ENCODE peak calls at places on chromosomes 3 and 15, in four cellular contexts. T is suprapubic skin, D is fibroblast of lung, B is RWPE1. H is an unnamed sample.

GRCh38 chr3:59857589-59858346 is 807.9 kb upstream of the CFAP20DC start:
- DNase-seq in T (peak; percentile 84), D (peak; percentile 83), B (peak; percentile 61), H (no peak)

GRCh38 chr3:30768703-30769550 is 125.5 kb downstream of the GADL1 start:
- DNase-seq in T (no peak), D (peak; percentile 75), B (no peak), H (no peak)

GRCh38 chr3:123272547-123272946 is 70.8 kb downstream of the SEC22A start:
- DNase-seq in T (no peak), D (peak; percentile 13), B (no peak), H (no peak)

GRCh38 chr15:31238906-31239305 is 87.7 kb upstream of the KLF13 start:
- DNase-seq in T (no peak), D (no peak), B (no peak), H (no peak)

GRCh38 chr3:69558912-69559311 is 173.0 kb upstream of the FRMD4B start:
- DNase-seq in T (no peak), D (peak; percentile 92), B (peak; percentile 1), H (no peak)

GRCh38 chr3:190617185-190617584 is 103.3 kb downstream of the IL1RAP start:
- DNase-seq in T (no peak), D (no peak), B (peak; percentile 3), H (no peak)

GRCh38 chr15:66603301-66604179 is 37.7 kb upstream of the LCTL start:
- DNase-seq in T (no peak), D (peak; percentile 64), B (peak; percentile 69), H (no peak)

GRCh38 chr3:38247366-38248035 is 18.1 kb upstream of the SLC22A13 start:
- DNase-seq in T (no peak), D (peak; percentile 88), B (peak; percentile 81), H (no peak)

GRCh38 chr3:24138876-24139256 is 193.8 kb downstream of the NR1D2 start:
- DNase-seq in T (no peak), D (no peak), B (no peak), H (no peak)
- H3K27ac ChIP-seq in T (no peak overlapping the region), D (no peak overlapping the region), B (no peak overlapping the region), H (no peak overlapping the region)

DNA sequence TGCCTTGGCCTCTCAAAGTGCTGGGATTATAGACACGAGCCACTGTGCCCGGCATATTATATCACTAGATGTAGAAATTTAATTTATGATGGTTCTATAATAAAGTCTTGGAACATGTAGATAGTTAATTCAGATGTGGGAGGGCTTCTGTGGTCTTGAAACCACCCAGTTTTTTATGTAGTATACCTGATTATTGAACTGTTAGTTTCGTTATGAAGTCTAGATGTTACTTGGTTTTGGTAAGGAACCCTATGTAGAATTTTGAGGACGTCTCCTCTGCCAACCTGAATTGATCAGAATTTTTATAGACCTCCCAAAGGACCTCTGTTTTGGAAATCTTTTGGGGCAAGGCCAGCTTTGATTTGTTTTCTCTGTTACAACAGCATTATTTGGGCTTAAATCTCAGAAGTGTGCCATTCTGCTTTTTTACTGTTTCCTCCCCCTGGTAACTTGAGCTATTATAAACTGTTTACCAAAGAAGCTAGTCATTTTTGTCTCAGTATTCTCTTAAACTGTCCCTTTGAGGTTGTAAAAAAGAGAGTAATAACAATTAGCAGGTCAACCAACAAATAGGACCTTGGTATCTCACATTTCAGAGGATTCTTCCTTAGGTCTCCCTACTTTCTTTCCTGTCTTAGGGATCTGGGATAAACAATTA is 20.8 kb downstream of the AKAP13 start:
- DNase-seq in T (no peak), D (no peak), B (no peak), H (no peak)
- H3K27ac ChIP-seq in T (no peak overlapping the region), D (no peak overlapping the region), B (no peak overlapping the region), H (no peak overlapping the region)

GRCh38 chr3:186964629-186965028 is 34.3 kb downstream of the ST6GAL1 start:
- DNase-seq in T (no peak), D (no peak), B (no peak), H (no peak)
- H3K27ac ChIP-seq in T (peak overlapping the region; percentile 1), D (no peak overlapping the region), B (no peak overlapping the region), H (no peak overlapping the region)

GRCh38 chr3:186236357-186237020 is 125.5 kb downstream of the DGKG start:
- DNase-seq in T (no peak), D (no peak), B (no peak), H (no peak)
- H3K27ac ChIP-seq in T (no peak overlapping the region), D (no peak overlapping the region), B (no peak overlapping the region), H (no peak overlapping the region)

GRCh38 chr3:89002166-89002565 is 105.3 kb upstream of the EPHA3 start:
- DNase-seq in T (no peak), D (no peak), B (no peak), H (no peak)

GRCh38 chr3:88991496-88991895 is 115.9 kb upstream of the EPHA3 start:
- DNase-seq in T (no peak), D (no peak), B (no peak), H (no peak)

GRCh38 chr3:89000886-89001285 is 106.5 kb upstream of the EPHA3 start:
- DNase-seq in T (no peak), D (peak; percentile 29), B (no peak), H (no peak)

GRCh38 chr3:88997276-88997675 is 110.1 kb upstream of the EPHA3 start:
- DNase-seq in T (no peak), D (no peak), B (no peak), H (no peak)
- H3K27ac ChIP-seq in T (no peak overlapping the region), D (no peak overlapping the region), B (no peak overlapping the region), H (no peak overlapping the region)

DNA sequence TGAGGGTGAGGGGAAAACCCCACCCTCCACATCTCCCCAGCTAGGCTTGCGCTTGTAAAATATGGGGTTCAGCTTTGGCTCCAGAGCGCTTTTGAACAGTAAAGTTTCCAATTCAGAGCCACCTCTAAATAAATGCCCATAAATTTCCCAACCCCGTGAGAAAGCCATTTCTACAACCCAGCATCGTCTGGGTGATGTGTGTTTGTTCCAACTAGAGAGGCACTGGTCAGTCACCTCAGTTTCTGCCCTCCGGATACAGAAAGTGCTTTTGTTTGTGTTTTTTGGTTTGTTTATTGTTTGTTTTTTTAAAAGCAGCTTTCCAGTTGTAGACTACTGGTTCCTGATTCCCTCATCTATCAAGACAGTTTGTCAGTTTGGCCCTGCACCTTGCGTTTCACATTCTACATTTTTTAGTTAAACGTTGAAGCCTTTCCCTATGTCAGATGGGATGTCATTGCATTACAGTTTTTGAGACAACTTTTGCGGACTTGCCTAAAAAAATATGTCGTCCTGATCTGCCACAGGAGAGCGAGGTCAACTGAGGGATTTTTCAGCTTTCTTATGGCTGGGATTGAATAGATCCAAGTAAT is 15.0 kb upstream of the SOX2 start:
- DNase-seq in T (no peak), D (no peak), B (no peak), H (no peak)
- H3K27ac ChIP-seq in T (no peak overlapping the region), D (no peak overlapping the region), B (no peak overlapping the region), H (no peak overlapping the region)

GRCh38 chr3:115100172-115100571 is 46.9 kb downstream of the ZBTB20 start:
- DNase-seq in T (no peak), D (peak; percentile 83), B (no peak), H (no peak)
- H3K27ac ChIP-seq in T (peak overlapping the region; percentile 68), D (peak overlapping the region; percentile 53), B (no peak overlapping the region), H (peak overlapping the region; percentile 66)

GRCh38 chr15:99487337-99487730 is 78.5 kb upstream of the MEF2A start:
- DNase-seq in T (peak; percentile 31), D (no peak), B (no peak), H (peak; percentile 85)

GRCh38 chr15:99485153-99485947 is 80.4 kb upstream of the MEF2A start:
- DNase-seq in T (no peak), D (no peak), B (no peak), H (peak; percentile 74)

GRCh38 chr15:99486371-99487336 is 79.1 kb upstream of the MEF2A start:
- DNase-seq in T (peak; percentile 92), D (peak; percentile 86), B (peak; percentile 37), H (peak; percentile 83)

GRCh38 chr15:99482993-99483392 is 82.8 kb upstream of the MEF2A start:
- DNase-seq in T (no peak), D (no peak), B (no peak), H (peak; percentile 70)

DNA sequence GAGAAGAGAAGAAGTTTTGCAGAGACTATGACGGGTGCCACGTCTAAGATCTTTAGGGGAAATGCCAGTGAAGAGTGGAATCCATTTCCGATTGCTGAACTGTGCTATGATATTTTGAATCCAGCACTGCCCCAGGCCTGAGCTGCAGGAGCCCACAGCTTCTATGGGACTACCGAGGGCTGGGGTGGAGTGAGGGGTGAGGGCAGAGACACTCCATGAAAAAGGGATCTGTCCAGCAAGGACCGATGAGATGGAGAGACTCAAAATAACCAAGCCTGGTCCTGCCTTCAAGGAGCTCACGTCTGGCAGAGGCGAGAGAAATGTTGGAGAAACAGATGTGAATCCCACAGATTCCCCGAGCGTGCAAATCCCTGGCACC is 79.8 kb upstream of the MEF2A start:
- DNase-seq in T (no peak), D (no peak), B (no peak), H (peak; percentile 83)
- H3K27ac ChIP-seq in T (peak overlapping the region; percentile 71), D (peak overlapping the region; percentile 64), B (peak overlapping the region; percentile 89), H (peak overlapping the region; percentile 67)

DNA sequence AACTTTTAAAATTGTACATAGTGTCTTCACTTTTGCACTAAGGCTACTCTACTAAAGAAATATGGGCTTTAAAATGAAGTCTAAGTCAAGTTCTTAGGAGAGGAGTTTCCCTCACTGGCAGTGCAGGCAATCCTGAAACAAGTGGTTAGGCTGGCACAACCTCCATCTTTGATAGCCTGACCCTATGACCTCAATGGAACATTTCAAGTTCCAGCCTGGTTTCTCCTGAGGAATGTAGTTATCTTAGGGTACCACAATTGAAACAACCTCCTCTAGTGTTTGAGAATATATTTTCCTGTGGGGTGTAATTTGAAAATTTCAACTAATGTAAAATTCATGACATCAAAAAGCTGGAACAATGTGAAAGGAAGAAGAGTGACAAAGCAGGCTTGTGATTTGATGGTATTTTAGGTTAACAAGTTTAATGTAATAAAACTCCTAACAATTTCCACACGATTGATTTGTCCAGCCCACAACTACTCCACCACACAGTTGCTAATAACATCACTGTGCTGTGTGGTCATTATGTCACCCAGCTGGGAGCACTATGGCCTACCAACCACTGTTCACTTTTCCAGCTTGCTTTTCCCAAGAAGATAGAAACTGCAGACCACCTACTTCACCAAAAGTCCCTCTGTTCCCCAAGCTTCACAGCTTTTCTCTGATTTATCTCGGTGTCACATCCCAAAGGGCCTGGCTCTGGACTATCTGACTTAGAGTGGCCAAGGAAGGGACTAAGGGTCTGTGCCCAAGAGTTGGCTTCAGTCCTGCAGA is 1.8 kb downstream of the WWTR1 start:
- DNase-seq in T (no peak), D (peak; percentile 42), B (no peak), H (no peak)
- H3K27ac ChIP-seq in T (peak overlapping the region; percentile 97), D (peak overlapping the region; percentile 93), B (peak overlapping the region; percentile 96), H (peak overlapping the region; percentile 99)

DNA sequence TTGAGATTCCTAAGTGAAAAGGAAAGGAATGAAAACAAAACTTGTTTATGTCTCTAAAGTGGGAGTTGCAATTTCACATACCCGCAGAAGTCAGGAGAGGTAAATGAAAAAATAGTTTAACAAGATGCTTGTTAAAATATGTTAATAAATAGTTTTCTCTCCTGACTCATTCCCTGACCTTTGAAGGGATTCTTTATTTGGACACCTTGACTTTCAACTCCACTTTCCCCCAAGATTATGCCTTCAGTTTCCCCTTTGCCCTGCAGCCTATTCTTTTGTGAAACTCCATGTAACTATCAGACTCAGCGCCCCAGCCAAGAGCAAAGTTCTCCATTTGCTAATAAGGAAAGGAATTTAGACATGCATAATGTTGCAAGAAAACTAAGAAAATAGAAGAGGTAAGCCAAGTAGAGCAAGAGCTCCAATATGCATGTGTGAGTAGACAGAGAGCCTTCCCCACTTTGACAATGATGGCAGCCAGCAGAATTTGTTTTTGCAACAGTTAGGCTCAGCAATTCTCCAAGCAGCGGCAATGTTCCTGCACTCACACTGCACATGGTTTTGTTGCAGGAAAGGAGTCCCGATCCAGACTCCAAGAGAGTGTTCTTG is 61.2 kb downstream of the CD200 start:
- DNase-seq in T (no peak), D (peak; percentile 74), B (no peak), H (no peak)
- H3K27ac ChIP-seq in T (no peak overlapping the region), D (no peak overlapping the region), B (no peak overlapping the region), H (no peak overlapping the region)